ENCODE peak calls at places on chromosomes 1 and 21, in seven cellular contexts. Z is transverse colon; P is CD8-positive, alpha-beta T cell; R is fibroblast of lung; K is right lobe of liver; D is mesenchymal stem cell; N is neuronal stem cell. Y is an unnamed sample.
A peak's percentile ranks its signal among the peaks of the same experiment; 100 is the strongest.

GRCh38 chr1:33182452-33182851 is 609 bp upstream of the TRIM62 start:
- DNase-seq in Z (no peak), P (peak; percentile 9), R (peak; percentile 72), K (no peak), D (peak; percentile 69), N (no peak), Y (peak; percentile 70)

GRCh38 chr21:32592929-32593502 is 7.7 kb upstream of the TCP10L start:
- DNase-seq in Z (no peak), P (no peak), R (no peak), K (peak; percentile 47), D (no peak), N (no peak), Y (no peak)

GRCh38 chr1:32925360-32926142 is 24.4 kb upstream of the TMEM54 start:
- DNase-seq in Z (peak; percentile 45), P (peak; percentile 23), R (peak; percentile 22), K (no peak), D (peak; percentile 77), N (peak; percentile 30), Y (no peak)

GRCh38 chr1:91549041-91549735 is 48.5 kb downstream of the CDC7 start:
- DNase-seq in Z (peak; percentile 22), P (peak; percentile 40), R (no peak), K (no peak), D (no peak), N (no peak), Y (no peak)

GRCh38 chr1:6743189-6744101 is 41.8 kb upstream of the CAMTA1 start:
- DNase-seq in Z (peak; percentile 14), P (no peak), R (peak; percentile 90), K (peak; percentile 25), D (peak; percentile 68), N (no peak), Y (peak; percentile 37)

GRCh38 chr1:247105966-247106365 is 1.8 kb upstream of the ZNF669 start:
- DNase-seq in Z (no peak), P (no peak), R (no peak), K (no peak), D (no peak), N (no peak), Y (no peak)

GRCh38 chr1:111334169-111334568 is 43.5 kb downstream of the CHIA start:
- DNase-seq in Z (no peak), P (peak; percentile 54), R (peak; percentile 36), K (no peak), D (peak; percentile 20), N (no peak), Y (no peak)

GRCh38 chr1:119453021-119453420 is 38.1 kb downstream of the HSD3B2 start:
- DNase-seq in Z (no peak), P (no peak), R (peak; percentile 86), K (peak; percentile 44), D (no peak), N (no peak), Y (no peak)

GRCh38 chr1:154999651-155000474 is 2.7 kb upstream of the ZBTB7B start:
- DNase-seq in Z (peak; percentile 70), P (no peak), R (peak; percentile 11), K (peak; percentile 45), D (peak; percentile 44), N (no peak), Y (no peak)

GRCh38 chr1:21324368-21325137 is 34.3 kb upstream of the ECE1 start:
- DNase-seq in Z (peak; percentile 83), P (peak; percentile 61), R (peak; percentile 92), K (peak; percentile 76), D (peak; percentile 95), N (no peak), Y (peak; percentile 77)

GRCh38 chr1:76577818-76578185 is 289.5 kb upstream of the ST6GALNAC5 start:
- DNase-seq in Z (no peak), P (no peak), R (no peak), K (no peak), D (no peak), N (no peak), Y (no peak)

GRCh38 chr1:206550446-206550845 is 43.1 kb downstream of the RASSF5 start:
- DNase-seq in Z (no peak), P (no peak), R (no peak), K (no peak), D (peak; percentile 61), N (no peak), Y (no peak)

GRCh38 chr1:243734311-243734700 is 115.7 kb downstream of the AKT3 start:
- DNase-seq in Z (no peak), P (no peak), R (peak; percentile 42), K (no peak), D (peak; percentile 26), N (no peak), Y (no peak)

GRCh38 chr1:158011714-158012113 is 18.3 kb downstream of the KIRREL1 start:
- DNase-seq in Z (no peak), P (no peak), R (peak; percentile 54), K (no peak), D (peak; percentile 81), N (no peak), Y (no peak)

GRCh38 chr1:15952317-15953258 is 23.3 kb downstream of the ZBTB17 start:
- DNase-seq in Z (no peak), P (no peak), R (peak; percentile 98), K (no peak), D (peak; percentile 97), N (no peak), Y (no peak)

GRCh38 chr1:196180847-196181593 is 427.2 kb downstream of the KCNT2 start:
- DNase-seq in Z (no peak), P (no peak), R (peak; percentile 97), K (no peak), D (peak; percentile 98), N (no peak), Y (no peak)

GRCh38 chr1:54490361-54491248 is 57.4 kb upstream of the ACOT11 start:
- DNase-seq in Z (peak; percentile 47), P (no peak), R (no peak), K (peak; percentile 43), D (no peak), N (no peak), Y (peak; percentile 34)

GRCh38 chr1:109909531-109909930 is 1.1 kb upstream of the CSF1 start:
- DNase-seq in Z (no peak), P (no peak), R (no peak), K (no peak), D (no peak), N (no peak), Y (no peak)

GRCh38 chr1:67771152-67771551 is 62.1 kb downstream of the GNG12 start:
- DNase-seq in Z (no peak), P (no peak), R (peak; percentile 97), K (no peak), D (peak; percentile 38), N (no peak), Y (no peak)

GRCh38 chr1:46543761-46544560 is 7.5 kb downstream of the KNCN start:
- DNase-seq in Z (no peak), P (no peak), R (no peak), K (no peak), D (no peak), N (no peak), Y (no peak)

GRCh38 chr1:226642421-226642820 is 93.9 kb downstream of the STUM start:
- DNase-seq in Z (no peak), P (no peak), R (no peak), K (peak; percentile 10), D (no peak), N (no peak), Y (no peak)

GRCh38 chr1:18110968-18111367 is 3.4 kb downstream of the IGSF21 start:
- DNase-seq in Z (peak; percentile 16), P (no peak), R (no peak), K (no peak), D (no peak), N (no peak), Y (peak; percentile 52)

GRCh38 chr1:18109756-18110597 is 2.4 kb downstream of the IGSF21 start:
- DNase-seq in Z (peak; percentile 37), P (no peak), R (peak; percentile 4), K (peak; percentile 53), D (no peak), N (no peak), Y (peak; percentile 50)

GRCh38 chr1:18111605-18112297 is 4.2 kb downstream of the IGSF21 start:
- DNase-seq in Z (no peak), P (no peak), R (no peak), K (no peak), D (no peak), N (no peak), Y (no peak)

GRCh38 chr1:18109058-18109755 is 1.6 kb downstream of the IGSF21 start:
- DNase-seq in Z (no peak), P (no peak), R (no peak), K (no peak), D (no peak), N (no peak), Y (peak; percentile 14)

GRCh38 chr1:18110598-18110939 is 3.0 kb downstream of the IGSF21 start:
- DNase-seq in Z (no peak), P (no peak), R (no peak), K (no peak), D (no peak), N (no peak), Y (peak; percentile 18)
- H3K4me3 ChIP-seq in Z (no peak overlapping the region), P (no peak overlapping the region), R (no peak overlapping the region), K (peak overlapping the region; percentile 10), D (peak overlapping the region; percentile 41), N (peak overlapping the region; percentile 75), Y (peak overlapping the region; percentile 12)

DNA sequence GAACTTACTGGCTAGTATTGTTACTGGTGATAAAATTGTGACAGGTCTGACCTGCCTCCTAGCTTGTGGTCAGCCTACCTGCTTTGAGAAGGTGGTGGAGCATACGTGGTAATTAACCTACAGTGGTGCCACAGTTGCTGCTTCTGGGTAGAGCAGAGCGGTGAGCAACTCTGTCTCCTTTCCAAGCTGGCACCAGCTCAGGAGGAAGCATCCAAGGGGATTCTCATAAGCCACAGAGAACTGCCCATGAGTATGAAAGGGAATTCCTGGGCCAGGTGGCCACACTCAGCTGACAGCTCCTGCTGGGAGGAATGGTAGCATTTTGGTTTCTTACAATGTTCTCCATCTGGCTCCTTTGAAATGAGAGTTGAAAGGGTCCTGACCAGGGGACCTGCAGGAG is 39.4 kb downstream of the ATP2B4 start:
- DNase-seq in Z (no peak), P (no peak), R (peak; percentile 46), K (no peak), D (peak; percentile 56), N (no peak), Y (no peak)
- H3K4me1 ChIP-seq in Z (peaks cover 51% of the 10 kb centered on the region), P (peaks cover 22% of the 10 kb centered on the region), R (peaks cover 69% of the 10 kb centered on the region), K (no peaks in the 10 kb centered on the region), D (peaks cover 27% of the 10 kb centered on the region), N (peaks cover 9% of the 10 kb centered on the region), Y (peaks cover 100% of the 10 kb centered on the region)

DNA sequence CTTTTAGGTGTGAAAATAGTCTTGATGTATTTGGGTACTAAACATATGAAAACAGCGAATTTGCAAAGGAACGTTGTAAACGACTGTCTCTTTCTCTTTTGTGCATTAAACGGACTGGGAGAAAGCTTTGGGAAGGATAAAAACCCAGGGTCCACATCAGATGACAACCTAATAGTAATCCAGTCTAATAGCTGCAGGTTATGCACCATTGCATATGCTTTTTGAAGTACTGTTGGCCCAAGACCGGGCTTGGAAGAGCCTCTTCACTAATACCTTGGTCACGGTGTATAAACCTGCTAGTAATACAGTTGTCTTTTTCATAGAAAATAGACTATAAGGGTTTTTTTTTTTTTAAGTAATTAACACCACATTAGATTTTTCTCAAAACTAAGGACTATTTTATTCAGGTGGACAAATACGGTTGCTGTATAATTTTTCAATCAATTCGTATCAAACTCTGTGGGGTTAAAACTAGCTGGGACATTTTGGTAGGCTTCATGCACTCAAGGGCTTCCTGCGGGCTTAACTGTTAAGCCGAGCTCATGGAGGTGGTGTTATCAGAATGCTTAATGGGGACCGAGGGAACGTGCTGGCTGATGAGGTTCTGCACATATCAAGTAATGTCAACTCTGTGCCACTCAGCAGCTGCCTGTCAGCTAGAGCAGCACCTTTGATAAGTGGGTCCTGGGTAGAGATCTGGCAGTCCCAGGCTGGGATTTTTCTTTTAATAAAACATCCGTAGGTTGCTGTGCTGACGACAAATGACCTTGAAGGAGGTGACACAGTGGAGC is 2.1 kb downstream of the RYR2 start:
- DNase-seq in Z (no peak), P (no peak), R (no peak), K (no peak), D (no peak), N (no peak), Y (peak; percentile 29)
- H3K27me3 ChIP-seq in Z (peaks cover 74% of the 10 kb centered on the region), P (no peaks in the 10 kb centered on the region), R (peaks cover 17% of the 10 kb centered on the region), K (no peaks in the 10 kb centered on the region), D (peaks cover 50% of the 10 kb centered on the region), N (peaks cover 13% of the 10 kb centered on the region), Y (no peaks in the 10 kb centered on the region)

GRCh38 chr21:25640671-25641292 is 1.7 kb downstream of the JAM2 start:
- DNase-seq in Z (no peak), P (no peak), R (no peak), K (no peak), D (no peak), N (no peak), Y (no peak)
- H3K4me3 ChIP-seq in Z (no peak overlapping the region), P (no peak overlapping the region), R (peak overlapping the region; percentile 85), K (peak overlapping the region; percentile 47), D (peak overlapping the region; percentile 83), N (no peak overlapping the region), Y (peak overlapping the region; percentile 93)

Y was measured in heart right ventricle.